ENCODE peak calls at places on chromosomes 12 and 14, in four cellular contexts. G is GM12878, A is IMR-90, K is HEK293T. E is an unnamed sample.
A peak's percentile ranks its signal among the peaks of the same experiment; 100 is the strongest.

GRCh38 chr12:57744194-57744776 is 554 bp upstream of the TSPAN31 start:
- DNase-seq in A (peak; percentile 85), K (peak; percentile 74), G (peak; percentile 55), E (peak; percentile 94)

GRCh38 chr12:52296572-52297215 is 5.4 kb upstream of the KRT81 start:
- DNase-seq in A (no peak), G (no peak), K (no peak), E (no peak)

GRCh38 chr12:103956515-103957027 is 9.1 kb upstream of the TDG start:
- DNase-seq in K (no peak), G (no peak), A (no peak), E (no peak)

GRCh38 chr12:3137814-3138445 is 60.8 kb downstream of the TSPAN9 start:
- DNase-seq in A (no peak), K (no peak), G (no peak), E (no peak)

GRCh38 chr12:66074561-66074960 is 56.0 kb downstream of the LLPH start:
- DNase-seq in A (peak; percentile 79), K (no peak), G (no peak), E (no peak)

GRCh38 chr12:92028039-92028709 is 117.5 kb downstream of the BTG1 start:
- DNase-seq in G (no peak), K (no peak), A (no peak), E (no peak)

GRCh38 chr12:116459501-116459900 is 99.7 kb upstream of the MAP1LC3B2 start:
- DNase-seq in G (no peak), K (no peak), A (no peak), E (no peak)

GRCh38 chr14:95609398-95609990 is 74.6 kb downstream of the GLRX5 start:
- DNase-seq in K (peak; percentile 60), A (peak; percentile 23), G (no peak), E (no peak)

GRCh38 chr14:55107766-55108554 is 21.1 kb upstream of the LGALS3 start:
- DNase-seq in K (peak; percentile 48), A (peak; percentile 98), G (no peak), E (peak; percentile 71)

GRCh38 chr12:26156201-26156871 is 31.5 kb upstream of the BHLHE41 start:
- DNase-seq in G (peak; percentile 99), A (no peak), K (no peak), E (no peak)

GRCh38 chr14:51283402-51283825 is 43.4 kb downstream of the TMX1 start:
- DNase-seq in A (peak; percentile 93), G (no peak), K (peak; percentile 67), E (peak; percentile 78)

GRCh38 chr12:5432011-5432400 is at the start of gene NTF3:
- DNase-seq in G (no peak), A (peak; percentile 76), K (peak; percentile 37), E (no peak)

GRCh38 chr12:74365178-74365964 is 172.3 kb upstream of the ATXN7L3B start:
- DNase-seq in K (peak; percentile 16), G (no peak), A (peak; percentile 33), E (no peak)

GRCh38 chr14:33670235-33670634 is 280.6 kb downstream of the EGLN3 start:
- DNase-seq in G (no peak), A (no peak), K (no peak), E (no peak)

GRCh38 chr14:23447634-23448353 is 12.3 kb upstream of the MYH7 start:
- DNase-seq in G (no peak), A (no peak), K (no peak), E (no peak)

GRCh38 chr12:89160716-89161123 is 191.6 kb downstream of the DUSP6 start:
- DNase-seq in K (no peak), A (peak; percentile 88), G (no peak), E (peak; percentile 28)

GRCh38 chr14:64919618-64920017 is 5.4 kb downstream of the CHURC1 start:
- DNase-seq in G (no peak), K (no peak), A (no peak), E (no peak)

GRCh38 chr14:96734076-96734622 is 63.0 kb upstream of the VRK1 start:
- DNase-seq in A (no peak), K (no peak), G (no peak), E (no peak)

GRCh38 chr14:23335623-23336022 is 14.4 kb downstream of the PABPN1 start:
- DNase-seq in K (no peak), G (no peak), A (no peak), E (no peak)

GRCh38 chr14:67492538-67492937 is 4.0 kb upstream of the TMEM229B start:
- DNase-seq in G (no peak), A (no peak), K (no peak), E (no peak)

GRCh38 chr12:11739980-11740379 is 90.5 kb downstream of the ETV6 start:
- DNase-seq in G (no peak), K (no peak), A (no peak), E (no peak)

GRCh38 chr12:122079532-122080081 is 1.1 kb downstream of the MLXIP start:
- DNase-seq in G (no peak), A (no peak), K (no peak), E (no peak)

GRCh38 chr14:93133476-93133875 is 17.8 kb upstream of the ITPK1 start:
- DNase-seq in A (peak; percentile 33), G (no peak), K (no peak), E (no peak)

GRCh38 chr14:95817271-95817670 is 59.4 kb upstream of the TUNAR start:
- DNase-seq in K (no peak), A (no peak), G (no peak), E (no peak)

DNA sequence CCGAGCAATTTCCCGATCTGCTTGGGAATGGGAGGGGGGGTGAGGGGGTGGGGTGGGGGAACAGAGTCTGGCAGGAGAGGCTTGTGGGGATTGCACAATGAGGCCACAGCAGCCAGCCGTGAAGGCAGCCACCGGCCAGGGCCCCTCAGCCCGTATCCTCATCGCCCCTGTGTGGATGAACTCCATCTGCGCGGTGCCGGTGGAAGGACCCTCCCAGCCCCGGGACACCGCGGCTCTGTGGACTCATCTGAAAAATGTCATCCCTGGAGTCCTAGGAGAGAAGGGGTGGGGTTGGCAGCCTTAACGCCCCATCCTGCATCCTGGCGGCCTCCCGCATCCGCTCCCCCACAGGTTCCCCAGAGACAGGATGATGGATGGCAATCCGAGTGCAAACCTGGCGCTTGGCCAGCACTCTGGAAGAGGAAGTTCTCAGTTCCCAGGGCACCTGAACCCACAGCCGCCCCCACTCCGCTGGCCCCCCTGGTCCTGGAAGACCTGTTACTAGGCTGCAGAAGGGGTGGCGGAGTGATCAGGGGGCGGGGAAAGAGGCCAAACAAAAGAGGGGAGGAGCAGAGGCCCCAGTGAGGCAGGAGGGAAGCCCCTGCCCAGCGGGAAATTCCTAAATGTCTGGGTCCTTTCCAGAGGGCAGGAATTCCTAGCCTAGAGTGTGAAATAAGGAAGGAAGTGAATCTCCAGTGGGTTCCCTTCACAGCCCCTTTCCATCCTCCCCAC is 1.2 kb upstream of the TNFAIP2 start:
- DNase-seq in K (peak; percentile 48), G (no peak), A (peak; percentile 53), E (peak; percentile 83)
- TF ChIP-seq BHLHE40 in K (no peak), G (no peak), A (no peak), E (no peak)

GRCh38 chr14:49971156-49972141 is 78.6 kb downstream of the ARF6 start:
- DNase-seq in K (no peak), A (peak; percentile 25), G (peak; percentile 89), E (no peak)

GRCh38 chr14:49972199-49972671 is 79.4 kb downstream of the ARF6 start:
- DNase-seq in A (peak; percentile 74), K (no peak), G (no peak), E (peak; percentile 66)

GRCh38 chr14:49966971-49967630 is 74.2 kb downstream of the ARF6 start:
- DNase-seq in K (no peak), A (peak; percentile 30), G (no peak), E (no peak)

GRCh38 chr14:49970474-49971147 is 77.7 kb downstream of the ARF6 start:
- DNase-seq in A (peak; percentile 49), G (no peak), K (peak; percentile 32), E (no peak)

DNA sequence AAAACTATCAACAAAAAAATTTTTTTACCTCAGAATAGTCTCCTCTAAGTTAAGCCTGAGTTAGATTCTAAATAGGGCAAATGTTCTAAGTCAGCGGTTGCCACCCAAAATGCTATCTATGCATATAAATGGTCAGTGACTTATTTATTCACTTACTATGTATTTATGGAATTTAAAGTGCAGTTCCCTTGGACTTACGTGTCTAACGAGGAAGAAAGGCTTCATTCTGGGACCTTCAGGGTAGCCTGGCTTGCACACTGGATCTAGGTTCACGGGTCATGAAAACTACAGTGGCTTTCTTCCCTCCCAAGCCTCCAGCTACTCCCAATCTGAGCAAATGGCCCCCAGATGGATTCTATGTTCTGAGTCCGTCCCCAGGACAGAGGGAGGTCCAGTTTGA is 77.1 kb downstream of the ARF6 start:
- DNase-seq in G (no peak), A (no peak), K (no peak), E (no peak)
- TF ChIP-seq BHLHE40 in G (no peak), A (no peak), K (no peak), E (no peak)

DNA sequence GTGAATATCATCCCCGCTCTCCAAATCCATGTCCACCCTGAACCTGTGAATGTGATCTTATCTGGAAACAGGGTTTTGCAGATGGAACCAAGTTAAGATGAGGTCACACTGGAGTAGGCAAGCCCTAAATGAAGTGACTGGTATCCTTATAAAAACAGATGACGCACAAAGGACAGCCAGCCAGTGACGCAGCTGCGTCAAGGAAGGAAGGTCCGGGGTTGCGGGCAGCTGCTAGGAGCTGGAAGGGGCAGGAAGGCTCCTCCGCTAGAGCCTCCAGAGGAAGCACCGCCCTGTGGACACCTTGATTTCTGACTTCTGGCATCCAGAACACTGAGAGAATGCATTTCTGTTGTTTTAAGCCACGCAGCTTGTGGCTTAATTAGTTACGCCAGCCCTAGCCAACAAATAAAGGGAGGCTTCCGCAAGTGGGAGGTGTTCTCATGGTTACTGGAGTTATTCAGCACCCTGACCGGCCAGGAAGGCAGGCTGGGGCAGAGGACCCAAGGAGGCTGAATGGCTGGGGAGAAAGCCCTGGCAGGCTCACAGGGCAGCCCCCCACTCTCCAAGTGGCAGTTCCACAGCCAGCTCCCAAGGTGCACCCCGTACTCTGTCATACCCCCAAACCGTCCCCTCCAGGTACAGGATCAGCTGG is 127.6 kb upstream of the NCOR2 start:
- DNase-seq in K (no peak), G (no peak), A (peak; percentile 91), E (no peak)
- TF ChIP-seq BHLHE40 in K (no peak), G (no peak), A (peak; percentile 15), E (no peak)

DNA sequence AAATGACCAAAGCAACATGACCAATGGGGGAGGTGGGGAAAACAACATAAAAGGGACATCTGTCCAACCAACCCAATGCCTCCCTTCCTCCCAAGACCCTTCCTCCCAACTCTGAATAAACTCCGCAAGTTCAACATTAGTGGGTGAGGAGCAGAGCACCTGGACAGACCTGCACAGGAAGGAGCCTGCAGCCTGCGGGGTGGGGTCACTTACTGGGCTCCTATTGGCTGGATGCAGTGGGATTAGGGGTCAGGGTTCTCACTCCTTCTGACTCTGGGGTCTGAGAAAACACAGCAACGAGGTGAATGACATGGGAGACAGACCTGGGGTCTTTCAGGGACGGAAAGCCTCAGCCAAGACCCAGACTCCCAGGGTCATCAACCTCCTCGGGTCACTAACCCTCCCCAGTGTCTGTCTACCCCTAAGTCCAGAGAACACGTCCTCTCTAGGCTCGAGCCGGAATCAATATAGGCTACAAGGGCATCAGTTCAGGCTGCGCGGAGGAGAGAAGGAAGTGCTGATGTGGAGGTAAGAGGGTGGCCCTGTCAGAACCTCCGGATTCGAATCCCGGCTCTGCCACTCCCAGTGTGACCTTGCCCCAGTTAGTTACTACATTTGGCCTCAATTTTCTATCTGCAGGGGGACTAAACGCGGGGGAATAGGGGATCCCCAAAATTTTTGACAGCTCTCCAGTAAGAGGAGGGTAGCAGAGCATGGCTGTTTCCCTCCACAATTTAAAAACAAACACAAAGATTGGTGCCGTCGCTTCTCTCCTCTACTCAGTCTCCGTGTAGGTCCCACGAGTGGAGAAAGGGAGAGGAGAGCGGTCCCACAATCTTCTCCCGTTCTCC is 819 bp downstream of the NDRG2 start:
- DNase-seq in A (no peak), G (no peak), K (no peak), E (no peak)
- TF ChIP-seq BHLHE40 in A (no peak), G (no peak), K (no peak), E (no peak)

E was measured in A549.